ENCODE peak calls at places on chromosomes 5 and 9, in ten cellular contexts. X, B, R, V, S, A, G, F, N and I are unnamed samples.

GRCh38 chr5:141437208-141437607 is 6.9 kb downstream of the PCDHGA12 start:
- DNase-seq in G (no peak), F (no peak), X (no peak), B (no peak), R (no peak), N (no peak), S (peak), A (no peak), V (no peak), I (no peak)

GRCh38 chr5:145295236-145295635 is 539.9 kb downstream of the PRELID2 start:
- DNase-seq in B (no peak), S (no peak), A (no peak), F (no peak), X (no peak), G (no peak), R (no peak), N (peak), V (no peak), I (no peak)

GRCh38 chr5:64921386-64921785 is 152.7 kb downstream of the CWC27 start:
- DNase-seq in F (no peak), V (no peak), N (no peak), S (no peak), A (no peak), R (no peak), B (no peak), X (no peak), G (no peak), I (no peak)

GRCh38 chr9:122355336-122355875 is 15.4 kb upstream of the PTGS1 start:
- DNase-seq in R (no peak), V (no peak), A (no peak), G (no peak), N (no peak), B (no peak), S (no peak), X (no peak), F (no peak), I (no peak)

GRCh38 chr9:133527444-133527920 is 2.7 kb upstream of the MYMK start:
- DNase-seq in V (no peak), S (no peak), B (no peak), R (no peak), X (no peak), A (no peak), G (no peak), F (peak), N (no peak), I (no peak)

GRCh38 chr5:12292610-12293204 is 388.5 kb upstream of the CTNND2 start:
- DNase-seq in S (no peak), R (no peak), V (no peak), A (no peak), N (peak), X (peak), B (no peak), F (no peak), G (peak), I (peak)

GRCh38 chr9:105355810-105356209 is 92.0 kb upstream of the FSD1L start:
- DNase-seq in S (peak), B (no peak), R (no peak), G (no peak), A (no peak), N (peak), X (no peak), F (no peak), V (no peak), I (no peak)

GRCh38 chr9:89274838-89275237 is 36.2 kb upstream of the CKS2 start:
- DNase-seq in X (no peak), G (no peak), R (no peak), A (no peak), B (no peak), F (no peak), N (peak), V (no peak), S (peak), I (no peak)

GRCh38 chr5:55868846-55869245 is 17.7 kb downstream of the IL31RA start:
- DNase-seq in A (no peak), R (no peak), V (peak), G (no peak), X (peak), B (peak), S (peak), N (peak), F (no peak), I (peak)

GRCh38 chr5:110896901-110897300 is 158.1 kb downstream of the SLC25A46 start:
- DNase-seq in G (no peak), A (no peak), B (no peak), N (peak), V (no peak), R (no peak), S (peak), F (no peak), X (no peak), I (no peak)

GRCh38 chr9:98034593-98035546 is 21.7 kb upstream of the NANS start:
- DNase-seq in N (peak), F (peak), A (peak), R (peak), X (peak), S (peak), G (peak), B (peak), V (no peak), I (peak)

GRCh38 chr5:123209163-123210013 is 120.3 kb downstream of the PRDM6 start:
- DNase-seq in V (peak), B (peak), F (no peak), N (peak), G (peak), S (peak), X (peak), A (no peak), R (no peak), I (peak)

GRCh38 chr9:89655047-89655989 is 50.5 kb downstream of the GADD45G start:
- DNase-seq in S (no peak), G (no peak), F (no peak), B (no peak), V (no peak), N (peak), R (no peak), X (no peak), A (no peak), I (no peak)

GRCh38 chr5:109959652-109960051 is 269.9 kb downstream of the MAN2A1 start:
- DNase-seq in V (no peak), X (no peak), R (no peak), G (peak), S (no peak), B (no peak), F (no peak), N (no peak), A (no peak), I (no peak)

GRCh38 chr9:27619743-27620142 is 46.5 kb upstream of the C9orf72 start:
- DNase-seq in R (no peak), V (no peak), G (no peak), F (no peak), N (no peak), S (no peak), X (no peak), A (no peak), B (no peak), I (no peak)

GRCh38 chr5:59724482-59725392 is 168.8 kb downstream of the PDE4D start:
- DNase-seq in N (peak), V (no peak), B (peak), G (peak), F (no peak), R (no peak), S (peak), X (peak), A (no peak), I (no peak)

GRCh38 chr9:128298535-128299482 is 22.7 kb downstream of the SWI5 start:
- DNase-seq in X (no peak), A (no peak), N (no peak), G (no peak), F (no peak), V (peak), B (no peak), R (no peak), S (no peak), I (no peak)

GRCh38 chr5:75363726-75364495 is 26.9 kb downstream of the HMGCR start:
- DNase-seq in V (no peak), R (no peak), G (peak), A (no peak), S (peak), F (no peak), X (no peak), B (no peak), N (no peak), I (no peak)

GRCh38 chr5:14665949-14666741 is 1.6 kb downstream of the OTULIN start:
- DNase-seq in A (peak), V (no peak), X (peak), R (peak), F (no peak), S (peak), N (peak), B (peak), G (peak), I (no peak)

GRCh38 chr9:109471994-109472393 is 26.1 kb downstream of the PTPN3 start:
- DNase-seq in V (no peak), A (no peak), F (no peak), X (no peak), S (peak), N (peak), B (no peak), R (no peak), G (peak), I (no peak)

GRCh38 chr9:1876891-1877496 is 138.2 kb upstream of the SMARCA2 start:
- DNase-seq in R (no peak), N (no peak), S (no peak), B (no peak), V (no peak), G (no peak), X (no peak), F (no peak), A (no peak), I (no peak)

GRCh38 chr9:16572005-16572727 is 298.3 kb downstream of the BNC2 start:
- DNase-seq in V (no peak), B (no peak), X (no peak), F (no peak), A (no peak), S (peak), R (no peak), G (peak), N (no peak), I (no peak)

GRCh38 chr5:147248584-147248983 is 13.8 kb downstream of the STK32A start:
- DNase-seq in A (no peak), B (no peak), G (peak), X (no peak), S (no peak), R (no peak), F (no peak), V (no peak), N (no peak), I (no peak)

GRCh38 chr5:54793612-54794436 is 191.6 kb downstream of the ESM1 start:
- DNase-seq in V (no peak), A (no peak), S (peak), G (no peak), N (peak), X (no peak), R (no peak), F (no peak), B (no peak), I (no peak)

GRCh38 chr9:91395553-91396470 is 27.8 kb downstream of the NFIL3 start:
- DNase-seq in X (peak), S (peak), V (peak), F (no peak), N (peak), A (no peak), R (no peak), G (no peak), B (no peak), I (peak)

GRCh38 chr9:26723486-26723885 is 169.1 kb downstream of the CAAP1 start:
- DNase-seq in X (peak), A (no peak), N (peak), R (no peak), G (peak), S (no peak), B (peak), F (no peak), V (no peak), I (peak)

GRCh38 chr5:178115835-178116405 is 2.6 kb downstream of the N4BP3 start:
- DNase-seq in R (no peak), G (no peak), V (no peak), S (no peak), X (no peak), A (no peak), F (no peak), N (no peak), B (no peak), I (no peak)

GRCh38 chr5:73654861-73655318 is 28.9 kb downstream of the ARHGEF28 start:
- DNase-seq in F (no peak), V (no peak), A (no peak), N (no peak), G (no peak), S (peak), B (no peak), X (no peak), R (no peak), I (peak)

GRCh38 chr9:114099523-114100270 is 605 bp upstream of the KIF12 start:
- DNase-seq in S (no peak), G (no peak), N (no peak), V (no peak), R (no peak), B (no peak), A (no peak), F (no peak), X (no peak), I (no peak)

GRCh38 chr9:90285946-90286345 is 356.7 kb downstream of the DIRAS2 start:
- DNase-seq in V (no peak), F (no peak), G (peak), R (no peak), X (no peak), A (no peak), N (no peak), B (no peak), S (no peak), I (no peak)

GRCh38 chr5:154421868-154422267 is 23.9 kb upstream of the SAP30L start:
- DNase-seq in B (no peak), A (no peak), F (no peak), R (no peak), N (peak), G (peak), S (peak), V (no peak), X (no peak), I (no peak)

GRCh38 chr9:106800691-106801090 is 62.3 kb upstream of the ZNF462 start:
- DNase-seq in F (no peak), G (no peak), V (no peak), R (no peak), X (no peak), N (peak), S (peak), A (no peak), B (no peak), I (no peak)

GRCh38 chr5:63563008-63563917 is 399.0 kb downstream of the HTR1A start:
- DNase-seq in S (no peak), G (no peak), R (no peak), N (no peak), X (no peak), B (no peak), F (no peak), A (no peak), V (no peak), I (no peak)

GRCh38 chr9:114549677-114550330 is 37.8 kb upstream of the ATP6V1G1 start:
- DNase-seq in S (peak), V (no peak), R (no peak), G (no peak), N (no peak), F (no peak), B (no peak), X (no peak), A (no peak), I (no peak)

GRCh38 chr5:131328536-131329186 is 64.8 kb downstream of the CDC42SE2 start:
- DNase-seq in X (no peak), V (peak), G (no peak), N (peak), A (no peak), R (no peak), S (peak), F (no peak), B (peak), I (peak)

GRCh38 chr9:133134419-133135190 is 13.6 kb upstream of the RALGDS start:
- DNase-seq in S (no peak), R (no peak), N (no peak), X (no peak), V (no peak), A (no peak), B (no peak), F (no peak), G (peak), I (no peak)